ENCODE peak calls at places on chromosomes 5 and 9, in seven cellular contexts. R, T, D, X, P, L and F are unnamed samples.

GRCh38 chr5:54611290-54611951 is 93.9 kb downstream of the SNX18 start:
- DNase-seq in P (no peak), X (no peak), R (no peak), L (no peak), D (no peak), T (no peak), F (no peak)

GRCh38 chr9:115910899-115911298 is 242.7 kb upstream of the PAPPA start:
- DNase-seq in X (no peak), D (no peak), L (no peak), R (no peak), T (no peak), P (no peak), F (no peak)

GRCh38 chr9:33166263-33167083 is 663 bp downstream of the B4GALT1 start:
- DNase-seq in R (peak; percentile 59), D (no peak), L (no peak), P (no peak), X (no peak), T (peak; percentile 58), F (no peak)

GRCh38 chr9:1759901-1760300 is 255.2 kb upstream of the SMARCA2 start:
- DNase-seq in P (no peak), D (no peak), T (no peak), L (no peak), X (no peak), R (no peak), F (no peak)

GRCh38 chr9:79734989-79735779 is 163.4 kb downstream of the TLE4 start:
- DNase-seq in X (no peak), L (no peak), P (no peak), D (no peak), T (no peak), R (no peak), F (peak; percentile 8)

GRCh38 chr5:90696148-90696547 is 137.6 kb downstream of the ADGRV1 start:
- DNase-seq in L (no peak), R (no peak), T (no peak), P (peak; percentile 88), X (no peak), D (no peak), F (no peak)

GRCh38 chr9:83155733-83156132 is 92.8 kb upstream of the RASEF start:
- DNase-seq in P (no peak), L (no peak), R (no peak), X (no peak), D (no peak), T (no peak), F (no peak)

GRCh38 chr9:35609820-35610163 is 4.7 kb downstream of the TESK1 start:
- DNase-seq in P (no peak), L (no peak), D (no peak), T (no peak), X (no peak), R (no peak), F (no peak)

GRCh38 chr5:170614071-170614490 is 110.3 kb downstream of the KCNIP1 start:
- DNase-seq in X (no peak), L (no peak), T (no peak), P (no peak), R (no peak), D (no peak), F (no peak)

GRCh38 chr9:21591221-21592062 is 109.3 kb upstream of the IFNE start:
- DNase-seq in L (no peak), X (peak; percentile 89), T (peak; percentile 67), D (peak; percentile 23), P (peak; percentile 44), R (no peak), F (peak; percentile 100)

GRCh38 chr5:127916875-127917573 is 166.5 kb upstream of the SLC12A2 start:
- DNase-seq in R (no peak), X (no peak), D (no peak), T (no peak), P (no peak), L (no peak), F (no peak)

GRCh38 chr5:31220968-31221367 is 27.5 kb downstream of the CDH6 start:
- DNase-seq in D (no peak), T (no peak), P (no peak), R (no peak), X (no peak), L (no peak), F (no peak)